ENCODE peak calls at places on chromosomes 4 and X, in six cellular contexts. V is left lung, I is stomach, N is ovary, H is psoas muscle, P is upper lobe of left lung. R is an unnamed sample. For H3K9me3 and H3K36me3, the result is how much of the 10 kb centered on the place peaks cover.

GRCh38 chr4:105619193-105619931 is 66.9 kb downstream of the ARHGEF38 start:
- DNase-seq in V (peak), I (peak), N (peak), H (peak), P (peak), R (no peak)

GRCh38 chr4:177442623-177443155 is 452 bp upstream of the AGA start:
- DNase-seq in V (no peak), I (no peak), N (no peak), H (no peak), P (no peak), R (peak)

GRCh38 chrX:50618788-50619558 is 148.3 kb upstream of the DGKK start:
- DNase-seq in V (no peak), I (no peak), N (no peak), H (no peak), P (no peak), R (no peak)

GRCh38 chr4:94306713-94307112 is 35.9 kb downstream of the HPGDS start:
- DNase-seq in V (no peak), I (no peak), N (no peak), H (no peak), P (no peak), R (no peak)

GRCh38 chr4:183242291-183242690 is 77.8 kb downstream of the CLDN22 start:
- DNase-seq in V (no peak), I (no peak), N (no peak), H (no peak), P (no peak), R (no peak)

GRCh38 chrX:135421537-135421931 is 210 bp upstream of the SMIM10L2A start:
- DNase-seq in V (peak), I (peak), N (peak), H (peak), P (peak), R (peak)

GRCh38 chr4:71162386-71162785 is 168.9 kb downstream of the DCK start:
- DNase-seq in V (no peak), I (no peak), N (no peak), H (no peak), P (no peak), R (peak)

GRCh38 chrX:29215251-29215650 is 628.0 kb downstream of the IL1RAPL1 start:
- DNase-seq in V (no peak), I (no peak), N (no peak), H (no peak), P (no peak), R (no peak)

GRCh38 chrX:51496501-51497291 is at the start of gene NUDT11:
- DNase-seq in V (peak), I (peak), N (peak), H (peak), P (peak), R (peak)

GRCh38 chrX:70664726-70665125 is 220.1 kb downstream of the DLG3 start:
- DNase-seq in V (no peak), I (no peak), N (no peak), H (no peak), P (no peak), R (peak)

GRCh38 chr4:182556576-182556975 is 313.4 kb downstream of the TENM3 start:
- DNase-seq in V (no peak), I (no peak), N (no peak), H (no peak), P (peak), R (no peak)

GRCh38 chrX:105829006-105829405 is 6.7 kb downstream of the NRK start:
- DNase-seq in V (no peak), I (no peak), N (no peak), H (no peak), P (no peak), R (no peak)

GRCh38 chrX:101265869-101266428 is 25.2 kb downstream of the TAF7L start:
- DNase-seq in V (no peak), I (no peak), N (no peak), H (no peak), P (no peak), R (no peak)

GRCh38 chr4:113437124-113437523 is 324.4 kb downstream of the CAMK2D start:
- DNase-seq in V (no peak), I (no peak), N (no peak), H (no peak), P (no peak), R (no peak)

GRCh38 chr4:81421346-81422218 is 50.1 kb downstream of the RASGEF1B start:
- DNase-seq in V (no peak), I (peak), N (no peak), H (no peak), P (peak), R (peak)

GRCh38 chrX:51614353-51614752 is 4.4 kb downstream of the CENPVL3 start:
- DNase-seq in V (no peak), I (no peak), N (no peak), H (no peak), P (no peak), R (peak)

GRCh38 chr4:31362756-31363155 is 642.6 kb downstream of the PCDH7 start:
- DNase-seq in V (no peak), I (no peak), N (no peak), H (no peak), P (no peak), R (no peak)

GRCh38 chr4:172760512-172760911 is 408.1 kb upstream of the GALNT7 start:
- DNase-seq in V (peak), I (no peak), N (no peak), H (no peak), P (no peak), R (no peak)

GRCh38 chr4:93337196-93337595 is 491.4 kb upstream of the ATOH1 start:
- DNase-seq in V (no peak), I (no peak), N (no peak), H (no peak), P (no peak), R (no peak)

GRCh38 chrX:2679534-2680485 is 11.3 kb upstream of the CD99 start:
- DNase-seq in V (no peak), I (no peak), N (peak), H (no peak), P (no peak), R (no peak)

GRCh38 chrX:72026341-72027023 is 105.2 kb downstream of the RTL5 start:
- DNase-seq in V (no peak), I (no peak), N (no peak), H (no peak), P (no peak), R (no peak)

DNA sequence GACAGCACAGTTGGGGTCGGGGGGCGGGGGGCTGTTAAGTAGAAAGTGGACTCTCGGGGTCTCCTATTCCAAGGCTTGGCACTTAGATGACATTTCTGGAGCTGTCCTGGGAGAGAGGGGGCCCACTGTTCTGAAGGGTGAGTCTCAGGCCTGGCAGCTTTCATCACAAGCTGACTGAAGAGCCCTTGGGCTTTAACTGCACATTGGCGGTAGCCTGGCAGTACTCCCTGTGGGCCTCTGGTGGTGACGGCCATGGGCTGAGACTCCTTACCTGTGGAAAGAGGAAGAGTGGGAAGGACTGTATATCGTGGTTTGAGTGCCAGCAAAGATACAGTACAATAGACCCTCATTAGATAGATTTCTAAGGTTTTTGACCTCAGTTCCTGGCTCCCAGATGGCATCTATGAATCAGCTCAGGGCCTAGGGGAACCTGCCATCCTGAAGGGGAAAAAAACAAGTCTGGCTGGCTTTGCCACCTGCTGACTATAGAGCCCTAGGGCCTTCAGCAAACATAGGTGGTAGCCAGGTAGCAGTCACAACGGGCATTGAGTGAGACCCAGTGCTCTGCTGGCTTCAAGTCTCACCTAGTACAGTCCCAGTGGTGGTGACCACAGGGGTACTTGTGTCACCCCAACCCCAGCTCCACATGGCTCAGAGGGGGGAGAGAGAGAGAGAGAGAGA is 87.9 kb downstream of the ANKRD17 start:
- DNase-seq in V (no peak), I (no peak), N (no peak), H (no peak), P (no peak), R (no peak)
- H3K9me3 ChIP-seq in V (under half), I (under half), N (under half), H (under half), P (under half), R (under half)

GRCh38 chr4:147958057-147958456 is 226.2 kb downstream of the ARHGAP10 start:
- DNase-seq in V (no peak), I (no peak), N (no peak), H (no peak), P (no peak), R (no peak)
- H3K27ac ChIP-seq in V (no peak), I (no peak), N (no peak), H (peak), P (no peak), R (peak)

GRCh38 chr4:99047710-99048109 is 40.9 kb downstream of the ADH5 start:
- DNase-seq in V (no peak), I (no peak), N (no peak), H (no peak), P (no peak), R (no peak)
- H3K36me3 ChIP-seq in V (under half), I (half or more), N (under half), H (half or more), P (under half), R (under half)

GRCh38 chrX:54994099-54994498 is at the start of gene PFKFB1:
- DNase-seq in V (no peak), I (no peak), N (no peak), H (no peak), P (no peak), R (peak)

GRCh38 chrX:55004231-55004630 is 4.1 kb downstream of the APEX2 start:
- DNase-seq in V (no peak), I (no peak), N (no peak), H (no peak), P (no peak), R (no peak)

GRCh38 chrX:54995621-54996020 is 1.6 kb upstream of the PFKFB1 start:
- DNase-seq in V (no peak), I (no peak), N (no peak), H (no peak), P (no peak), R (no peak)

GRCh38 chrX:54994668-54995452 is 872 bp upstream of the PFKFB1 start:
- DNase-seq in V (no peak), I (no peak), N (no peak), H (no peak), P (no peak), R (no peak)

GRCh38 chrX:54999717-55000598 is at the start of gene APEX2:
- DNase-seq in V (peak), I (peak), N (peak), H (peak), P (peak), R (peak)
- H3K9me3 ChIP-seq in V (under half), I (under half), N (under half), H (under half), P (under half), R (under half)

GRCh38 chrX:136867518-136867917 is 13.0 kb downstream of the RBMX start:
- DNase-seq in V (no peak), I (no peak), N (no peak), H (no peak), P (no peak), R (no peak)

GRCh38 chrX:136868283-136869055 is 12.1 kb downstream of the RBMX start:
- DNase-seq in V (no peak), I (no peak), N (no peak), H (no peak), P (no peak), R (no peak)

GRCh38 chrX:136865270-136866168 is 15.0 kb downstream of the RBMX start:
- DNase-seq in V (no peak), I (no peak), N (no peak), H (no peak), P (no peak), R (no peak)

GRCh38 chrX:136867096-136867491 is 13.4 kb downstream of the RBMX start:
- DNase-seq in V (no peak), I (no peak), N (no peak), H (no peak), P (no peak), R (no peak)

GRCh38 chrX:136866337-136867095 is 14.0 kb downstream of the RBMX start:
- DNase-seq in V (no peak), I (no peak), N (peak), H (no peak), P (no peak), R (peak)
- H3K27ac ChIP-seq in V (no peak), I (no peak), N (no peak), H (peak), P (no peak), R (no peak)

DNA sequence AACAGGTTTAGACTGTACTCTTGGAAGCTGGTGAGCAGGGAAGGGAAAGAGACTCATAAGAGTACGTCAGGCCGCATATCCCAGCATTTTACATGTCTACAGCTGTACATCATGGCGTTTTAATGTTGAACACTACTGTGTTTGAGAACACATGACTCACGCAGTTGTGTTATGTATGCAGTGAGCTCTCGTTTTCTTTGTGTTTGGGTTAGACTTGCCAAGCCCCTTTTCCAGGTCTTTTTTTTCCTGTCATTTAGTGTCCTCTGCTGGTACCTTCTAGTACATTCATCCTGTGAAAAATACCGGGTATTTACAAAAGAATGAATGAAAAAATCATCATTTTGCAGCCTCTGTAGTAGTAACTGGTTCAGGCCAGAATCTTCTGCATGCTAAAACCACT is 35.3 kb downstream of the SMS start:
- DNase-seq in V (no peak), I (no peak), N (no peak), H (no peak), P (no peak), R (no peak)
- H3K36me3 ChIP-seq in V (under half), I (under half), N (under half), H (under half), P (under half), R (under half)

GRCh38 chrX:109134777-109135176 is 347.1 kb downstream of the GUCY2F start:
- DNase-seq in V (no peak), I (no peak), N (no peak), H (no peak), P (no peak), R (no peak)
- H3K9me3 ChIP-seq in V (under half), I (under half), N (under half), H (under half), P (under half), R (under half)

DNA sequence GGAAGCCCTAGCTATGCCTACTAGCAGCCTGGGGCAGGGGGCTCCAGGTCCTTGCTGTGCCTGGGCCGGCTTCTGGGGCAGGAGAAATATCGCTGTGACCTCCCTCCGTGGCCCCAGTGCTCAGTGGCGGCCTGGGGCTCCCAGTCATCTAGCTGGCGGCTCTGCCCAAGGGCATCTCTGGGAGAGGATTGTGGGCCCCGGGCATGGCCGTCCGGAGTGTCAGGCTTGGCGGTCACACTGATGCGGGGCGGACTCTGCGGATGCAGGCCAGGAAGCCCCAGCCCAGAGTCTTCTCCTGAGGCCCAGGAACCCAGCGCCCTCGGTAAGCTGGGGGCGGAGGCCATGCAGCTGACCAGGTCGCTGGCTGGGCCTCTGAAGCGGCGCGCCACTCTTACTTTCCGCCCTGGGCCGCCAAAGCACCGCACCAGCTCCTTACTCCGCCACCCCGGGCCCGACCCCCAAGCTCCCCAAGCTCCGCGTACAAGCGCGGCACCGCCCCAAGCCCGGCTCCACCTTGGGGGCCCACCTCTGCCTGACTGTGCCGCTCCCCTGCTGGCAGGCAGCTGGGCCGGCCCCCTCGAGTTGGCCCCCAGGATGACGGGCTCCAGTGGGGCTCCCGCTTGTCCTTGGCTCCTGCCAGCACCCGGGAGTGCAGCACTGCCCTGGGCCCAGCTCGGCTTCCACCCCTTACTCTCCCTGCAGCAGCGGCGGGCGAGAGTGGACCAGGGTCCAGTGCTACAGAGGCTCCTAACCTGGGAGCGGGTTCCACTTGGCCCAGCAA is 720.0 kb downstream of the PCDH18 start:
- DNase-seq in V (peak), I (no peak), N (no peak), H (peak), P (no peak), R (no peak)
- H3K27ac ChIP-seq in V (no peak), I (no peak), N (no peak), H (no peak), P (no peak), R (no peak)

DNA sequence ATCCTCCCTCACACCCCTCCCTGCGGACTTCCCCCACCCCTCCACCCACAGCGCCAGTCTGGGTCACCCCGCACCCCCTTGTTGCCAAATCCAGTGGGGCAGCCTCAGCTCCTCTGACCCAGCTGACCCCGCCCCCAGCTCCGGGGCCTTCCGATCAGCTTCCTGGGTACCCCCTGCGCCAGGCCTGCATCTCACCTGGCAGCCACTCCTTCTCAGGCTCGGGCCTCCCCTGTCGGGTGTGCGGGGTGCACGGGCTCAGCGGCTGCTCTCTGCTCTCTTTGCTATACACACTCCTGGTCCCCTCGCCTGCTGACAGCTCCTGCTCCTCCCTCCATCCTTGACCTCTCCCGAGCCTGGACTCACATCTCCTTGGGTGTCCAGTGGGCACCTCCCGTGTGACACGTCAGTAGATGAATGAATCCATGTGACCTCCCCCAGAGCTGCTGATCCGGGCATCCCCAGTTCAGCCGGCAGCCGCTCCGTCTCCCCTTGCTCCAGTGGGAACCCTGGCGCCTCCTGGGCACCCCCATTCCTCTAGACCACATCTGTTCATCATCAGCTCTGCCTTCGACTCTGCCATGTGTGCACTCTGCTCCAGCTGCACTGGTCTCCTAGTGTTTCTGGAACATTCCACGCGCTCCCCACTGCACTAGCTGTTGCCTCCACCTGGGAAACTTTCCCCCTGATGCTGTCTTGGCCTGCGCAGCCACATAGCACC is 9.9 kb downstream of the CFAP99 start:
- DNase-seq in V (peak), I (no peak), N (no peak), H (no peak), P (no peak), R (no peak)
- H3K36me3 ChIP-seq in V (under half), I (under half), N (under half), H (under half), P (under half), R (under half)

DNA sequence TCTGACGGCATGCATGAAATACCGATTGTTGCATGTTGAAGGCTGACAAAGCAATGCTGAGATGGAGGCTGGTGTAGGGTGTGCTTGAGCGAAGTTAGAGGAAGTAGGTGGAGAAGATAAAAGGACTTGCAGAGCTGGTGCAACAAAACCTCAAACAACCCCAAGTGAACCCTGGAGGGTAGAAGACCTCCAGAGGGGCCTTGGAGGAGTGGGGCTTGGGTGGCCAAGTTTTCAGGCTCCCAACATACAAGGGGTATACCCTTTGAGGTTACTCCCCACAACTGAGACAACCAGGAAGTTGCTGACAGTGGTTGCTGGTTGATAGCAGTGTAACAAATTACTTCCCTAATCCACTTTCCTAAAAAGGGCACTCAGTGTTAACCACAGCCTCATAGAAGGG is 452.7 kb downstream of the NLGN4X start:
- DNase-seq in V (no peak), I (no peak), N (no peak), H (no peak), P (no peak), R (no peak)
- H3K9me3 ChIP-seq in V (under half), I (under half), N (under half), H (under half), P (under half), R (under half)